ENCODE peak calls at places on chromosome 11, in eight cellular contexts. T is PC-9; C is activated gamma-delta T cell treated with anti-CD3 and anti-CD28 coated beads, Interleukin-2, amount 50 U/mL, for 16 hours; Q is mesenteric fat pad; W is A172; Y is cardiac fibroblast; Z is head of caudate nucleus; K is stimulated activated CD4-positive, alpha-beta T cell treated with anti-CD3 and anti-CD28 coated beads, Interleukin-4, amount 100 ng/mL, for 48 hours. R is an unnamed sample.

GRCh38 chr11:3995949-3996554 is 98.5 kb upstream of the RRM1 start:
- DNase-seq in T (peak), C (no peak), Q (no peak), W (peak), Y (peak), Z (no peak), K (no peak), R (no peak)

GRCh38 chr11:30317030-30317429 is 5.9 kb upstream of the ARL14EP start:
- DNase-seq in T (no peak), C (no peak), Q (no peak), W (no peak), Y (no peak), Z (no peak), K (no peak), R (no peak)

GRCh38 chr11:47488674-47489394 is 39.9 kb upstream of the RAPSN start:
- DNase-seq in T (no peak), C (no peak), Q (no peak), W (no peak), Y (no peak), Z (no peak), K (no peak), R (no peak)

GRCh38 chr11:117519170-117519569 is 191.5 kb downstream of the CEP164 start:
- DNase-seq in T (no peak), C (no peak), Q (no peak), W (no peak), Y (no peak), Z (no peak), K (no peak), R (no peak)

GRCh38 chr11:3163241-3163981 is 1.7 kb downstream of the OSBPL5 start:
- DNase-seq in T (no peak), C (no peak), Q (no peak), W (no peak), Y (no peak), Z (peak), K (no peak), R (no peak)

GRCh38 chr11:17595526-17596309 is 48.7 kb downstream of the OTOG start:
- DNase-seq in T (no peak), C (no peak), Q (peak), W (no peak), Y (no peak), Z (no peak), K (no peak), R (no peak)

GRCh38 chr11:114848027-114848426 is 169.7 kb downstream of the NXPE2 start:
- DNase-seq in T (no peak), C (no peak), Q (no peak), W (no peak), Y (no peak), Z (no peak), K (no peak), R (no peak)

GRCh38 chr11:56271092-56271491 is 2.9 kb upstream of the OR5T1 start:
- DNase-seq in T (no peak), C (no peak), Q (no peak), W (no peak), Y (no peak), Z (no peak), K (no peak), R (no peak)

GRCh38 chr11:78201096-78201495 is 12.4 kb downstream of the USP35 start:
- DNase-seq in T (no peak), C (no peak), Q (no peak), W (no peak), Y (no peak), Z (no peak), K (no peak), R (no peak)

GRCh38 chr11:71089571-71089970 is 162.8 kb downstream of the SHANK2 start:
- DNase-seq in T (no peak), C (no peak), Q (no peak), W (no peak), Y (no peak), Z (no peak), K (no peak), R (no peak)

GRCh38 chr11:2880646-2881045 is 4.9 kb downstream of the CDKN1C start:
- DNase-seq in T (no peak), C (no peak), Q (no peak), W (no peak), Y (no peak), Z (no peak), K (no peak), R (no peak)

GRCh38 chr11:10941429-10941828 is 83.6 kb upstream of the ZBED5 start:
- DNase-seq in T (no peak), C (no peak), Q (no peak), W (no peak), Y (no peak), Z (no peak), K (no peak), R (no peak)

GRCh38 chr11:74533421-74533820 is 39.9 kb upstream of the LIPT2 start:
- DNase-seq in T (no peak), C (no peak), Q (no peak), W (no peak), Y (no peak), Z (no peak), K (no peak), R (no peak)

GRCh38 chr11:124837491-124837856 is 27.8 kb upstream of the ROBO3 start:
- DNase-seq in T (peak), C (no peak), Q (no peak), W (peak), Y (peak), Z (no peak), K (no peak), R (no peak)

GRCh38 chr11:123217897-123218296 is 22.8 kb upstream of the CLMP start:
- DNase-seq in T (no peak), C (no peak), Q (no peak), W (no peak), Y (no peak), Z (no peak), K (no peak), R (no peak)

GRCh38 chr11:72326151-72326842 is 82.3 kb upstream of the PHOX2A start:
- DNase-seq in T (no peak), C (no peak), Q (no peak), W (peak), Y (peak), Z (no peak), K (peak), R (no peak)

GRCh38 chr11:120141144-120142071 is 3.5 kb upstream of the TRIM29 start:
- DNase-seq in T (no peak), C (no peak), Q (peak), W (no peak), Y (no peak), Z (no peak), K (no peak), R (no peak)

GRCh38 chr11:120977470-120977869 is 46.4 kb upstream of the TBCEL start:
- DNase-seq in T (no peak), C (no peak), Q (no peak), W (peak), Y (no peak), Z (no peak), K (no peak), R (no peak)

GRCh38 chr11:47220401-47220821 is 5.6 kb downstream of the DDB2 start:
- DNase-seq in T (no peak), C (no peak), Q (no peak), W (peak), Y (peak), Z (no peak), K (no peak), R (no peak)

GRCh38 chr11:62508336-62509058 is 38.1 kb downstream of the AHNAK start:
- DNase-seq in T (peak), C (no peak), Q (no peak), W (peak), Y (no peak), Z (peak), K (no peak), R (no peak)

GRCh38 chr11:77046060-77046501 is 11.9 kb downstream of the B3GNT6 start:
- DNase-seq in T (peak), C (peak), Q (no peak), W (no peak), Y (peak), Z (peak), K (peak), R (no peak)

GRCh38 chr11:35247428-35247827 is 108.5 kb downstream of the CD44 start:
- DNase-seq in T (no peak), C (peak), Q (no peak), W (no peak), Y (no peak), Z (no peak), K (no peak), R (no peak)

GRCh38 chr11:46930089-46930488 is 6.5 kb upstream of the CSTPP1 start:
- DNase-seq in T (peak), C (no peak), Q (no peak), W (peak), Y (peak), Z (no peak), K (no peak), R (no peak)

GRCh38 chr11:118618991-118619375 is 11.6 kb downstream of the PHLDB1 start:
- DNase-seq in T (no peak), C (no peak), Q (no peak), W (peak), Y (peak), Z (no peak), K (no peak), R (no peak)

GRCh38 chr11:114827043-114827442 is 148.7 kb downstream of the NXPE2 start:
- DNase-seq in T (no peak), C (no peak), Q (no peak), W (no peak), Y (no peak), Z (no peak), K (no peak), R (no peak)

GRCh38 chr11:18633256-18634139 is 644 bp downstream of the SPTY2D1 start:
- DNase-seq in T (no peak), C (no peak), Q (no peak), W (no peak), Y (no peak), Z (no peak), K (peak), R (no peak)

GRCh38 chr11:32574446-32574845 is 9.2 kb upstream of the EIF3M start:
- DNase-seq in T (no peak), C (no peak), Q (no peak), W (no peak), Y (no peak), Z (no peak), K (no peak), R (no peak)

GRCh38 chr11:95228081-95228859 is 2.7 kb downstream of the SESN3 start:
- DNase-seq in T (no peak), C (no peak), Q (no peak), W (no peak), Y (peak), Z (no peak), K (no peak), R (no peak)

GRCh38 chr11:26842883-26843282 is 121.0 kb upstream of the SLC5A12 start:
- DNase-seq in T (no peak), C (no peak), Q (no peak), W (no peak), Y (no peak), Z (no peak), K (no peak), R (no peak)

GRCh38 chr11:88310246-88310645 is 27.3 kb downstream of the CTSC start:
- DNase-seq in T (no peak), C (no peak), Q (no peak), W (peak), Y (peak), Z (no peak), K (no peak), R (no peak)

GRCh38 chr11:256952-257737 is 20.4 kb downstream of the PSMD13 start:
- DNase-seq in T (no peak), C (no peak), Q (no peak), W (no peak), Y (no peak), Z (no peak), K (no peak), R (no peak)

GRCh38 chr11:111403021-111403725 is 24.1 kb upstream of the POU2AF1 start:
- DNase-seq in T (no peak), C (no peak), Q (no peak), W (no peak), Y (no peak), Z (no peak), K (no peak), R (no peak)

GRCh38 chr11:2401436-2401984 is 960 bp downstream of the TSSC4 start:
- DNase-seq in T (no peak), C (no peak), Q (no peak), W (no peak), Y (no peak), Z (no peak), K (no peak), R (no peak)

GRCh38 chr11:60088364-60088763 is at the start of gene MS4A2:
- DNase-seq in T (no peak), C (no peak), Q (no peak), W (no peak), Y (no peak), Z (no peak), K (no peak), R (no peak)

GRCh38 chr11:2561283-2562180 is 116.7 kb downstream of the KCNQ1 start:
- DNase-seq in T (no peak), C (no peak), Q (peak), W (no peak), Y (no peak), Z (no peak), K (no peak), R (no peak)

GRCh38 chr11:45100338-45100737 is 46.1 kb upstream of the PRDM11 start:
- DNase-seq in T (no peak), C (no peak), Q (no peak), W (peak), Y (peak), Z (no peak), K (no peak), R (no peak)

GRCh38 chr11:47641585-47642098 is 717 bp downstream of the MTCH2 start:
- DNase-seq in T (no peak), C (no peak), Q (no peak), W (no peak), Y (peak), Z (peak), K (no peak), R (no peak)

GRCh38 chr11:78857688-78858087 is 283.0 kb upstream of the NARS2 start:
- DNase-seq in T (no peak), C (no peak), Q (no peak), W (no peak), Y (no peak), Z (no peak), K (no peak), R (no peak)

GRCh38 chr11:133064152-133064877 is 468.0 kb downstream of the OPCML start:
- DNase-seq in T (no peak), C (no peak), Q (no peak), W (peak), Y (peak), Z (peak), K (no peak), R (peak)

GRCh38 chr11:8698917-8699441 is 16.4 kb downstream of the RPL27A start:
- DNase-seq in T (no peak), C (no peak), Q (no peak), W (no peak), Y (no peak), Z (no peak), K (no peak), R (no peak)